ENCODE peak calls at places on chromosome 12, in seven cellular contexts. M, Q, N, J, W, X and O are unnamed samples.

GRCh38 chr12:123971770-123972447 is 722 bp downstream of the CCDC92 start:
- DNase-seq in Q (peak), W (peak), J (peak), X (peak), N (no peak), M (no peak), O (peak)

GRCh38 chr12:118377005-118377890 is 893 bp downstream of the SUDS3 start:
- DNase-seq in N (no peak), Q (peak), X (no peak), W (no peak), M (no peak), J (no peak), O (no peak)

GRCh38 chr12:42862055-42862454 is 272.5 kb upstream of the PRICKLE1 start:
- DNase-seq in X (no peak), J (no peak), Q (no peak), W (peak), N (no peak), M (no peak), O (peak)

GRCh38 chr12:25903603-25904245 is 54.8 kb upstream of the RASSF8 start:
- DNase-seq in N (no peak), W (no peak), Q (no peak), J (no peak), M (no peak), X (no peak), O (no peak)

GRCh38 chr12:39405580-39405979 is 37.3 kb downstream of the KIF21A start:
- DNase-seq in Q (no peak), J (no peak), M (no peak), W (no peak), X (no peak), N (no peak), O (no peak)

GRCh38 chr12:78060186-78060585 is 229.5 kb downstream of the NAV3 start:
- DNase-seq in N (peak), J (no peak), W (peak), M (no peak), Q (no peak), X (no peak), O (peak)

GRCh38 chr12:96743606-96744005 is 163.5 kb upstream of the NEDD1 start:
- DNase-seq in N (no peak), Q (no peak), M (no peak), J (no peak), W (peak), X (no peak), O (peak)

GRCh38 chr12:52063986-52064649 is 5.7 kb upstream of the ATG101 start:
- DNase-seq in M (no peak), J (no peak), N (peak), X (no peak), W (peak), Q (peak), O (no peak)

GRCh38 chr12:4443616-4444015 is 2.0 kb downstream of the FGF6 start:
- DNase-seq in X (no peak), M (no peak), W (no peak), J (no peak), N (no peak), Q (no peak), O (no peak)

GRCh38 chr12:55707841-55708694 is at the start of gene ITGA7:
- DNase-seq in W (peak), Q (peak), X (peak), N (no peak), M (peak), J (peak), O (no peak)

GRCh38 chr12:45077259-45077658 is 26.4 kb upstream of the DBX2 start:
- DNase-seq in M (no peak), X (no peak), J (no peak), W (no peak), N (no peak), Q (no peak), O (no peak)

GRCh38 chr12:80178846-80179245 is 79.5 kb downstream of the OTOGL start:
- DNase-seq in N (no peak), X (no peak), J (no peak), W (no peak), Q (no peak), M (no peak), O (no peak)

GRCh38 chr12:93567174-93567573 is 5.3 kb upstream of the SOCS2 start:
- DNase-seq in Q (no peak), M (no peak), N (no peak), J (no peak), X (no peak), W (peak), O (no peak)

GRCh38 chr12:98403936-98404335 is 111.5 kb upstream of the TMPO start:
- DNase-seq in W (no peak), N (no peak), J (no peak), Q (no peak), M (no peak), X (no peak), O (no peak)

GRCh38 chr12:14774074-14774943 is 29.0 kb downstream of the WBP11 start:
- DNase-seq in X (peak), Q (peak), N (peak), M (peak), J (peak), W (peak), O (peak)

GRCh38 chr12:120775862-120776552 is 50.4 kb downstream of the ACADS start:
- DNase-seq in X (no peak), J (no peak), M (no peak), N (no peak), Q (no peak), W (no peak), O (no peak)

GRCh38 chr12:128606040-128606439 is 217.7 kb downstream of the SLC15A4 start:
- DNase-seq in M (no peak), W (no peak), N (no peak), Q (no peak), X (no peak), J (no peak), O (no peak)

GRCh38 chr12:49564241-49565118 is 3.5 kb downstream of the MCRS1 start:
- DNase-seq in J (peak), M (no peak), W (no peak), X (no peak), N (no peak), Q (no peak), O (no peak)
- H3K4me3 ChIP-seq in J (no peak), M (no peak), W (no peak), X (no peak), N (no peak), Q (peak), O (no peak)

GRCh38 chr12:110073049-110073831 is 24.9 kb upstream of the C12orf76 start:
- DNase-seq in W (peak), M (no peak), X (peak), J (peak), N (no peak), Q (peak), O (no peak)
- H3K4me3 ChIP-seq in W (peak), M (peak), X (peak), J (peak), N (peak), Q (peak), O (peak)

DNA sequence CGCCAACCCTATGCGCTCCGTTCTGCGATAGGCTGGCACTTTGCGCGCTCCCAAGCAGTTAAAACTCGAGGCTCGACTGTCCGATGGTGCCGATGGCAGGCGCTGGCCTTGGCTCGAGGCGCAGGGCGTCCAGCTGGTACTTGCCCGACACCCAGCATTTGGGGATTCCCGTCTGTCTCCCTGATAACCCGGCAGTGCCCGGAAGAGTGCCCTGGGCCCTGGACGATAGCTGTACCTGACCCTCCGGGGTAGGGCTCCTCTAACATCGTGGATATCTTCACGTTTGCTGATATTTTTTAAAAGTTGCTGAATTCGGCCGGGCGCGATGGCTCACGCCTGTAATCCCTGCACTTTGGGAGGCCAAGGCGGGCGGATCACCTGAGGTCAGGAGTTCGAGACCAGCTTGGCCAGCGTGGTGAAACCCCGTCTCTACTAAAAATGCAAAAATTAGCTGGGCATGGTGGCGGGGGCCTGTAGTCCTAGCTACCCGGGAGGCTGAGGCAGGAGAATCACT is 908 bp upstream of the WIF1 start:
- DNase-seq in Q (no peak), J (no peak), W (no peak), X (no peak), N (no peak), M (no peak), O (no peak)
- H3K4me3 ChIP-seq in Q (no peak), J (no peak), W (no peak), X (no peak), N (no peak), M (no peak), O (no peak)

DNA sequence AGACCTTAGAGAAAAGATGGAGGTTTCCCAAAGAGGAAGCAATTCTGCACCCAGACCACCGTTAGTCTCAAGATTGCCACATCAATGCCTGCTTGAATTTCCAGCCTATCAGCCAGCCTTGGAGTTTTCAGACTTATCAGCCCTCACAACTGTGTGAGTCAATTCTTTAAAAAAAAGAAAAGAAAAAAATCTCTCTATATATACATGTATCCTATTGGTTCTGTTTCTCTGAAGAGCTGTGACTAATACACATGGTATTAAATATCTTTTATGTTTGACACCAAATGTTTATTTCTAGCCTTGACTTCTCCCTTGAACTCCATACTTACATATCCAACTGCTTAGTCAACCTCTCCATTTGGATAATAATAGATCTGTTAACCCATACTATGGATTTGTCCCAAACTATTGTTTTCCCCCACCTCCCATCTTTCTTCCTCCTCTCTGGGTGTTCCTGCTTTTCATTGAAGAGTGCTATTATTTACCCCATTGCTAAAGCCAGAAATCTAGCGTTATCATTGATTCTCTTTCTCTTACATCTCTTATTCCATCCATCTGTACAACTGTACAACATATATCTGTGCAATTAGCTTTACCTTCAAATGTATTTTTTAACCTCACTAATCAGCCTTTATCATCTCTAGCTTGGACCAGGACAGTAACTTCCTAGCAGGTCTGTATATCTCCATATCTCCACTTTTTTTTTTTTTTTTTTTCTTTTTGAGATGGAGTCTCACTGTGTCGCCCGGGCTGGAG is 22.7 kb upstream of the EID3 start:
- DNase-seq in N (peak), Q (no peak), X (no peak), W (peak), M (no peak), J (no peak), O (peak)
- H3K4me3 ChIP-seq in N (no peak), Q (no peak), X (no peak), W (peak), M (no peak), J (no peak), O (no peak)

GRCh38 chr12:49019120-49019430 is 499 bp upstream of the PRKAG1 start:
- DNase-seq in W (no peak), X (no peak), Q (no peak), M (no peak), J (no peak), N (no peak), O (no peak)
- H3K4me3 ChIP-seq in W (peak), X (peak), Q (peak), M (peak), J (peak), N (peak), O (peak)

GRCh38 chr12:23731493-23731892 is 218.0 kb downstream of the SOX5 start:
- DNase-seq in W (no peak), M (no peak), X (no peak), J (no peak), Q (no peak), N (no peak), O (no peak)

GRCh38 chr12:23729354-23729753 is 220.1 kb downstream of the SOX5 start:
- DNase-seq in W (peak), N (no peak), M (no peak), X (no peak), Q (no peak), J (no peak), O (no peak)

DNA sequence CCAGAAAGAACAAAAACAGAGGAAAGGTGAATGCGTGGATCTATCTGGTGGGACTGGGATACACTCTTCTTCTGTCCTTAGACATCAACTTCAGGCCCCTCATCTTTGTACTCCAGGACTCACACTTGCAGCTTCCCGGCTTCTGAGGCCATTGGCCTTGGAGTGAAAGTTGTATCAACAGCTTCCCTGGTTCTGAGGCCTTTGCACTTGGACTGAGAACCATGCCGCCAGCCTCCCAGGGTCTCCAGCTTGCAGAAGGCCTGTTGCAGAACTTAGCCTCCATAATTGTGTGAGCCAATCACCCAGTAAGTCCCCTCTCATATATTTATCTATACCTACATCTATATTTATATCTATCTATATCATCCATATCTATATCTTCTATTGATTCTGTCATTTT is 218.4 kb downstream of the SOX5 start:
- DNase-seq in X (no peak), J (no peak), W (no peak), N (no peak), Q (no peak), M (no peak), O (no peak)
- H3K4me3 ChIP-seq in X (no peak), J (no peak), W (no peak), N (no peak), Q (no peak), M (no peak), O (no peak)

DNA sequence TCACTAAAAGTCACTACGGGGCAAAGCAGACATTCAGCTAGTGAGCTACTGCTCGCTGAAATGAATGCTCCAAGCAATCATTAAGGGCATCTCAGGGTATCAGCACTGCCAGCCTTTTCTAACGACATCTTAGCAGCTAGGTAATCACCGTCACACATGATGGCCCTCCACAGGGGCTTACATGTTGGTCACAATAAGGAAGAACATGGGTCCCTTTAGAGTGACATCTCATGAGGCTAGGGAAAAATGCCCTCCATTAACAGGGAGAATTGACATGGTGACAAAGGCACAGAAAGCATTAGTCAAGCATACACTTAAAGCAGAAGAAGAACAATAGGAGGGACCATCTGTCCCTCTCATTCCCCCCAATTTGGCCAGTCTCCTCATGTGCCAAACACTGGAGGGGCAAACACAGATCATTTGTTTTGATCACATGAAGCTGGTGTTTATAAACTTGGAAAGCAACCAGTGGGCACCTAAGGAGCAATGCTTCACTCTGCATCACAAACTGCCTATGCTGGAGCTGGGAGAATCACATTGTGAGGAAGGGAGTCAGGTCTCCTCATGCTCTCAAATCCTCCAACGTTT is 78.0 kb downstream of the GRIP1 start:
- DNase-seq in J (no peak), Q (no peak), W (no peak), N (no peak), X (no peak), M (no peak), O (no peak)
- H3K4me3 ChIP-seq in J (no peak), Q (no peak), W (no peak), N (no peak), X (no peak), M (no peak), O (no peak)

DNA sequence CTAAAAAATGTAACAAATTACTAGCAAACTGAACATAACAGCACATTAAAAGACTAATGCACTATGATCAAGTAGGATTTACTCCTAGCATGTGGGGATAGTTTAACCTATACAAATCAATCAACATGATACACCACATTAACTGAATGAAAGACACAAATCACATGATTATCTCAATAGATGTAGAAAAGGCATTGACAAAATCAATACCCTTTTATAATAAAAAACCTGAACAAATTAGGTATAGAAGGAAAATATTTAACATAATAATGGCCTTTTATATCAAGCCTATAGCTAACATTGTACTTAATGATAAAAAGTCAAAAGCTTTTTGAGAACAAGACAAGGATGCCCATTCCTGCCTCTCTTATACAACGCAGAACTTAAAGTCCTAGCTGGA is 540.0 kb downstream of the RERGL start:
- DNase-seq in W (no peak), M (no peak), X (no peak), Q (no peak), N (no peak), J (no peak), O (no peak)
- H3K4me3 ChIP-seq in W (no peak), M (no peak), X (no peak), Q (no peak), N (no peak), J (no peak), O (no peak)

GRCh38 chr12:29320295-29321090 is 60.5 kb downstream of the ERGIC2 start:
- DNase-seq in X (no peak), M (no peak), N (peak), Q (no peak), J (no peak), W (peak), O (peak)
- H3K4me3 ChIP-seq in X (no peak), M (no peak), N (no peak), Q (no peak), J (no peak), W (no peak), O (no peak)